ENCODE peak calls at places on chromosomes 4 and X, in four cellular contexts. Q, S, V and Y are unnamed samples.

GRCh38 chr4:76744253-76744921 is 153.6 kb downstream of the SOWAHB start:
- DNase-seq in Q (no peak), S (no peak), V (no peak), Y (peak)

GRCh38 chr4:103032575-103032974 is 13.1 kb upstream of the SLC9B1 start:
- DNase-seq in Q (peak), S (no peak), V (peak), Y (peak)

GRCh38 chrX:19303216-19303880 is 40.4 kb upstream of the PDHA1 start:
- DNase-seq in Q (no peak), S (no peak), V (no peak), Y (peak)

GRCh38 chrX:118612290-118612689 is 115.1 kb upstream of the IL13RA1 start:
- DNase-seq in Q (no peak), S (no peak), V (no peak), Y (no peak)

GRCh38 chr4:174210952-174211490 is 72.4 kb downstream of the FBXO8 start:
- DNase-seq in Q (no peak), S (no peak), V (no peak), Y (peak)

GRCh38 chr4:77308843-77309242 is 151.8 kb downstream of the CCNG2 start:
- DNase-seq in Q (peak), S (no peak), V (peak), Y (peak)

GRCh38 chr4:20019310-20020015 is 232.2 kb upstream of the SLIT2 start:
- DNase-seq in Q (no peak), S (no peak), V (no peak), Y (no peak)

GRCh38 chr4:174084542-174084941 is 198.9 kb downstream of the FBXO8 start:
- DNase-seq in Q (no peak), S (no peak), V (no peak), Y (no peak)

GRCh38 chr4:113355550-113356371 is 306.3 kb downstream of the ANK2 start:
- DNase-seq in Q (peak), S (peak), V (no peak), Y (peak)

DNA sequence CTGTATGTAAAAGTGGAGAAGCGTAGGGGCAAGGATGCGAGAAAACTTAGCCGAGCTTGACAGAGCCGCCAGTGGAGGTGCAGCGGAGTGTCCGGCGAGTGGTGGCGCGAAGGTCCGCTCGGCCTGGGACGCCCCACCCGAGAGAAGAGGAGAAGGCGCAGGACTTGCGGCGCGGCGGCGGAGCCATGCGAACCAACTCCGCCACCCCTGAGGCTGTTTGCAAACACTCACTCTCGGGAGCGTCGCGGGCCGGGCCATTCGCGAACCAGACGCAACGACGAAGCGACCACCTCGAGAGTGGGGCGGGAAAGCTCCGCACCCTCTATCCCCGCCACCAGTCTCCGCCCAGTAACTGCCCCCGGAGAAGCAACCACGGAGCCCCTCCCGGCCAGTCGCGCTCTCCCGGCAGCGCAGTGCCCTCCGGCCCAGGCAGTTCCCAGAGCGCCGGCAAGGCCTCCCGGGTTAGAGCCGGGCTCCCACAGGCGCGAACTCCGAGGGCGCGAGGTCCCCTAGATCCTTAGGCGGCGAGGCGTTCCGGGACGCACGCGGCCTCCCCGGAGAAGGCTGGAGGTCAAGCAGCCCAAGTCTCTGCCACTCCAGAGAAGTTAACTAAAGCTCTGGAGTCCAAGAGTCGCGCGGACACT is 2.2 kb upstream of the MAB21L2 start:
- DNase-seq in Q (no peak), S (no peak), V (peak), Y (peak)
- H3K4me3 ChIP-seq in Q (no peak), S (peak), V (peak), Y (peak)

DNA sequence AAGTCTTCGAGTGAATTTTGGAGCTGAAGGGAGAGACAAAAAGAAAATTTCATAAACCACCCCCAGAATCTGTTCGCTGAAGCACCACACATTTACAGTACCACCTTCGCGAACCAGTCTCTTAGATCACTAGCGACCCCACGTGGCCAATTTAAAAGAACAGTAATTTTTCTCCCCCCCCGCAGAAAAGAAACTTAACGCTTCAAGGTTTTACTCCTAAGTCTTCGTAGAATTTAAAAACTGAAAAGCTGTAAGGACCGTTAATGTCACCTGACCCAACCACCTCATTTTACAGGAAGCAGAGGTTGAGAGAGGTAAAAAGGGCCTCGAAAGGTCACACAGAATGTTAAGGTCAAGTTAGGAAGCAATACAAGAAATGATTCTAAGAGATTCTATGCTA is 187.5 kb downstream of the QDPR start:
- DNase-seq in Q (peak), S (peak), V (peak), Y (peak)
- TF ChIP-seq CTCF in Q (peak), S (peak), V (peak), Y (peak)

GRCh38 chr4:40453912-40454311 is 118.8 kb downstream of the CHRNA9 start:
- DNase-seq in Q (no peak), S (no peak), V (no peak), Y (no peak)

GRCh38 chr4:40448875-40449274 is 113.7 kb downstream of the CHRNA9 start:
- DNase-seq in Q (no peak), S (no peak), V (no peak), Y (no peak)

GRCh38 chr4:40455340-40455902 is 120.3 kb downstream of the CHRNA9 start:
- DNase-seq in Q (no peak), S (no peak), V (no peak), Y (no peak)

GRCh38 chr4:40454816-40455215 is 119.7 kb downstream of the CHRNA9 start:
- DNase-seq in Q (no peak), S (no peak), V (no peak), Y (no peak)

GRCh38 chr4:40452490-40452813 is 117.3 kb downstream of the CHRNA9 start:
- DNase-seq in Q (no peak), S (no peak), V (no peak), Y (no peak)
- H3K4me3 ChIP-seq in Q (peak), S (no peak), V (no peak), Y (no peak)

GRCh38 chrX:153554519-153555167 is 37.2 kb downstream of the ATP2B3 start:
- DNase-seq in Q (peak), S (peak), V (peak), Y (peak)
- TF ChIP-seq CTCF in Q (peak), S (peak), V (peak), Y (peak)

GRCh38 chr4:6421397-6421796 is 51.0 kb downstream of the PPP2R2C start:
- DNase-seq in Q (no peak), S (no peak), V (no peak), Y (no peak)
- H3K4me3 ChIP-seq in Q (no peak), S (no peak), V (no peak), Y (no peak)

GRCh38 chrX:121322159-121322558 is 274.7 kb downstream of the GLUD2 start:
- DNase-seq in Q (no peak), S (no peak), V (no peak), Y (no peak)
- TF ChIP-seq CTCF in Q (no peak), S (no peak), V (peak), Y (no peak)

GRCh38 chrX:114095789-114096188 is 488.1 kb upstream of the HTR2C start:
- DNase-seq in Q (no peak), S (no peak), V (no peak), Y (no peak)

GRCh38 chrX:114097866-114098265 is 486.0 kb upstream of the HTR2C start:
- DNase-seq in Q (no peak), S (no peak), V (no peak), Y (no peak)

DNA sequence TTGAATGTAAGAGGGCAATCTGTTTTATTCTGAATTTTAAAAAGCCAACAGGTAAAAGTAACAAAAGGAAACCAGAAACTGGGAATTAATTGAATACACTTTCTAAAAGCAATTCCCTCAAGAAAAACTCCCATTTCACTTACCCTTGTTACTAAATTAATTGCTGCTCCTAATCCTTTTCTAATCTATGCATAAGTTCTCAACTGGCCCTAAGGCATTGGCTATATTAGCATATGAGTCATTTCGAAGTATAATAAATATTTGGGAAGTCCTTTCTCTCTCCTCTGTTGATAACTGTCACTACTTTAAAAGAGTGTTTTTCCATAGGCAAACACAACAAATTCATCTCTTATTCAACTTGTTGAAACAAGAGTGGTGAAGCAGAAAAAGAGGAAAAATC is 486.5 kb upstream of the HTR2C start:
- DNase-seq in Q (no peak), S (no peak), V (no peak), Y (no peak)
- H3K4me3 ChIP-seq in Q (no peak), S (no peak), V (no peak), Y (no peak)

GRCh38 chr4:38857354-38858096 is 908 bp upstream of the TLR6 start:
- DNase-seq in Q (peak), S (peak), V (no peak), Y (peak)

GRCh38 chr4:38858097-38858420 is 1.4 kb upstream of the TLR6 start:
- DNase-seq in Q (no peak), S (no peak), V (no peak), Y (no peak)

GRCh38 chr4:38855466-38855865 is 1.2 kb downstream of the TLR6 start:
- DNase-seq in Q (peak), S (no peak), V (no peak), Y (no peak)

GRCh38 chr4:38856046-38856445 is 571 bp downstream of the TLR6 start:
- DNase-seq in Q (peak), S (no peak), V (no peak), Y (no peak)

DNA sequence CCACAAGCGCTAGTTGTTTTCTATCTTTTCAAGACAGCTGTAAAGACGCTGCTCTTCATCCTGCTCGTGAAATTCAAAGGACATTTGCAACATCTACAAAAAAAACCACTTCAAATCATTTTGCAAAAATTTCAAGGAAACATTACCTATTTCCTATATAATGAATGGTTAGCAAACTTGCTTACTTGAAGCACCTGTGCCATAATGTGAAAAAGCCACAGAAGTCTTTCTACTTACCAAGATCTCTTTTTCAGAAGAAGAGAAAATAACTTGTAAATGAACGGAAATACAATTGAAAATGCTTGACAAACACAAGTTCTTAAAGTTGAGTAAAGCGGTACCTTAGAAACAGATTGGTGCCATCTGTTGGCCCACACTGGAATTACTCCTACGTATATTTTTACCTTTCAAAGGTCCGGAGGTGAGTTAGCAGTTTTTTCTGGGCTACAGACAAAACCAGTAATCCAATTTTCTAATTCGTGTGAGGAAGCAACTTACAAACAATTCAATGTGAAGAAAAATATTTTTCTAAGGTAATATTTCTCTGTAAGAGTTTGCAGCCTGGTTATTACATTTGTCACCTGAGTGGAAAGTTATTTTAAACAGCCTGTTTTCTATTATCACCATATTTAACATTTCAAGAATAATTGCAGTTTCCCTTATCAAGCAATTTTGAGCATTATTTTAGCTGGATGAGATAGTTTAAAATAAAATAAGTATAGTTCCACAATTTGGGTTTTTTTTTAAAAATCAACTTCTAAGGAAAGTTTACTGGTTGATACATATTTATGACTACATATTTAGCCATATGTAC is at the start of gene TLR6:
- DNase-seq in Q (peak), S (no peak), V (peak), Y (peak)
- TF ChIP-seq CTCF in Q (peak), S (peak), V (peak), Y (peak)

DNA sequence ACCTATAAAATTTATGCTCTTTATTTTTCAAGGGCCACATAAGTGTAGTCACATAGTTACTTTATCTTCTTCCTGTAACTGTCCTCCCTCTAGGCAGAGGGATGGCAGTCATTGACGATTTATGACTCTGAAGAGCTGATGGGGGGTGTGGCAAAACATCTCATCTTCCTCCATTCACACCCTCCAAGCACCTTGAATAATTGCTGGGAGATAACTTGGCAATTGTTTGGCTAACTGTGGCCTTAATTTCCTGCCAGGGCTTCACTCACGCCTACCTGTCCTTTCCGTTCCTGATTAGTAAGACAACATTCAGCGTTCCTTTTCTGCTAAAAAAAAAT is 329.2 kb downstream of the ARHGAP10 start:
- DNase-seq in Q (no peak), S (no peak), V (no peak), Y (no peak)
- H3K4me3 ChIP-seq in Q (no peak), S (no peak), V (no peak), Y (no peak)